ENCODE peak calls at places on chromosomes 4 and X, in eight cellular contexts. L, X, Z, P, U, C, G and T are unnamed samples.

GRCh38 chr4:83216856-83217683 is 67.5 kb downstream of the COQ2 start:
- DNase-seq in L (no peak), X (no peak), Z (no peak), P (no peak), U (no peak), C (no peak), G (no peak), T (no peak)

GRCh38 chr4:177155454-177155853 is 154.2 kb upstream of the NEIL3 start:
- DNase-seq in L (no peak), X (peak), Z (no peak), P (no peak), U (no peak), C (no peak), G (no peak), T (no peak)

GRCh38 chrX:107677909-107678308 is 49.6 kb downstream of the PRPS1 start:
- DNase-seq in L (no peak), X (no peak), Z (no peak), P (peak), U (no peak), C (no peak), G (no peak), T (no peak)

GRCh38 chrX:3585719-3586118 is 127.7 kb downstream of the PRKX start:
- DNase-seq in L (no peak), X (no peak), Z (no peak), P (no peak), U (no peak), C (no peak), G (no peak), T (no peak)

GRCh38 chr4:31175242-31175910 is 455.2 kb downstream of the PCDH7 start:
- DNase-seq in L (no peak), X (no peak), Z (no peak), P (no peak), U (no peak), C (no peak), G (peak), T (no peak)

GRCh38 chrX:50770702-50771101 is 43.3 kb downstream of the SHROOM4 start:
- DNase-seq in L (no peak), X (no peak), Z (peak), P (no peak), U (no peak), C (no peak), G (no peak), T (no peak)

GRCh38 chr4:24240655-24241054 is 343.7 kb downstream of the DHX15 start:
- DNase-seq in L (no peak), X (peak), Z (no peak), P (no peak), U (no peak), C (no peak), G (no peak), T (no peak)

GRCh38 chr4:39655866-39656265 is 17.2 kb upstream of the SMIM14 start:
- DNase-seq in L (no peak), X (no peak), Z (no peak), P (no peak), U (no peak), C (no peak), G (peak), T (peak)

GRCh38 chr4:71697031-71697430 is 86.8 kb downstream of the GC start:
- DNase-seq in L (no peak), X (peak), Z (no peak), P (no peak), U (no peak), C (no peak), G (no peak), T (no peak)

GRCh38 chr4:150986085-150986484 is 29.0 kb downstream of the LRBA start:
- DNase-seq in L (no peak), X (no peak), Z (no peak), P (no peak), U (no peak), C (no peak), G (no peak), T (no peak)

GRCh38 chr4:17490575-17491059 is 21.3 kb downstream of the QDPR start:
- DNase-seq in L (no peak), X (no peak), Z (peak), P (no peak), U (no peak), C (no peak), G (no peak), T (no peak)

GRCh38 chr4:94802091-94802490 is 44.3 kb downstream of the BMPR1B start:
- DNase-seq in L (no peak), X (no peak), Z (no peak), P (peak), U (no peak), C (peak), G (no peak), T (no peak)

GRCh38 chrX:132482632-132483031 is 6.2 kb downstream of the MBNL3 start:
- DNase-seq in L (no peak), X (no peak), Z (no peak), P (no peak), U (no peak), C (no peak), G (no peak), T (no peak)

GRCh38 chr4:184747034-184747830 is 13.3 kb upstream of the CENPU start:
- DNase-seq in L (no peak), X (peak), Z (peak), P (peak), U (no peak), C (no peak), G (no peak), T (no peak)

GRCh38 chr4:99529218-99529617 is 18.4 kb downstream of the C4orf17 start:
- DNase-seq in L (no peak), X (no peak), Z (peak), P (no peak), U (no peak), C (no peak), G (no peak), T (no peak)

GRCh38 chr4:104591505-104591904 is 96.8 kb upstream of the CXXC4 start:
- DNase-seq in L (no peak), X (peak), Z (peak), P (peak), U (no peak), C (no peak), G (no peak), T (no peak)

GRCh38 chrX:110244951-110245480 is 72.9 kb downstream of the AMMECR1 start:
- DNase-seq in L (no peak), X (peak), Z (no peak), P (no peak), U (no peak), C (no peak), G (no peak), T (peak)

GRCh38 chr4:5927116-5927515 is 34.2 kb upstream of the CRMP1 start:
- DNase-seq in L (no peak), X (no peak), Z (no peak), P (no peak), U (no peak), C (no peak), G (no peak), T (no peak)

GRCh38 chr4:104763554-104764210 is 269.0 kb upstream of the CXXC4 start:
- DNase-seq in L (no peak), X (no peak), Z (no peak), P (no peak), U (no peak), C (no peak), G (no peak), T (no peak)

GRCh38 chr4:8478801-8479744 is 38.5 kb downstream of the TRMT44 start:
- DNase-seq in L (no peak), X (no peak), Z (no peak), P (no peak), U (no peak), C (no peak), G (no peak), T (peak)

GRCh38 chrX:9897761-9898161 is 69.4 kb upstream of the CLDN34 start:
- DNase-seq in L (no peak), X (no peak), Z (no peak), P (no peak), U (peak), C (no peak), G (peak), T (peak)

GRCh38 chr4:188110741-188111458 is 1.5 kb upstream of the TRIML2 start:
- DNase-seq in L (no peak), X (no peak), Z (no peak), P (no peak), U (no peak), C (no peak), G (peak), T (peak)

GRCh38 chr4:5943561-5943960 is 50.7 kb upstream of the CRMP1 start:
- DNase-seq in L (no peak), X (no peak), Z (no peak), P (no peak), U (no peak), C (no peak), G (no peak), T (no peak)

GRCh38 chr4:2771264-2771663 is 15.1 kb upstream of the TNIP2 start:
- DNase-seq in L (no peak), X (no peak), Z (no peak), P (no peak), U (no peak), C (no peak), G (no peak), T (no peak)

GRCh38 chr4:95981591-95981990 is 141.7 kb downstream of the PDHA2 start:
- DNase-seq in L (no peak), X (no peak), Z (no peak), P (no peak), U (no peak), C (no peak), G (no peak), T (no peak)

GRCh38 chr4:17807446-17807845 is 3.1 kb downstream of the DCAF16 start:
- DNase-seq in L (no peak), X (no peak), Z (no peak), P (no peak), U (no peak), C (no peak), G (no peak), T (no peak)

GRCh38 chrX:41064028-41064427 is 21.2 kb upstream of the USP9X start:
- DNase-seq in L (no peak), X (no peak), Z (no peak), P (no peak), U (no peak), C (no peak), G (peak), T (peak)

GRCh38 chr4:81470456-81471327 is 1.0 kb downstream of the RASGEF1B start:
- DNase-seq in L (peak), X (peak), Z (peak), P (peak), U (no peak), C (peak), G (no peak), T (no peak)

GRCh38 chr4:136277741-136278140 is 1254.6 kb downstream of the PCDH18 start:
- DNase-seq in L (no peak), X (no peak), Z (no peak), P (no peak), U (no peak), C (no peak), G (no peak), T (no peak)

GRCh38 chr4:148782284-148782683 is 340.1 kb upstream of the NR3C2 start:
- DNase-seq in L (no peak), X (no peak), Z (peak), P (no peak), U (no peak), C (no peak), G (no peak), T (no peak)

GRCh38 chrX:47662144-47662657 is 3.2 kb upstream of the UXT start:
- DNase-seq in L (no peak), X (no peak), Z (peak), P (no peak), U (peak), C (no peak), G (peak), T (peak)

GRCh38 chrX:1657367-1658082 is 42.7 kb downstream of the ASMT start:
- DNase-seq in L (peak), X (peak), Z (no peak), P (no peak), U (no peak), C (no peak), G (no peak), T (peak)